ENCODE peak calls at places on chromosome 5, in seven cellular contexts. One of them, this sample, is unnamed.

GRCh38 chr5:78647411-78647818 is 1.2 kb downstream of the LHFPL2 start:
- DNase-seq in neural progenitor cell: peak
- DNase-seq in sigmoid colon: peak
- DNase-seq in tibial artery: no peak
- DNase-seq in transverse colon: peak
- DNase-seq in H9: peak
- DNase-seq in Peyer's patch: peak
- DNase-seq in this sample: peak

GRCh38 chr5:120137582-120137981 is 326.5 kb upstream of the PRR16 start:
- DNase-seq in neural progenitor cell: no peak
- DNase-seq in sigmoid colon: no peak
- DNase-seq in tibial artery: no peak
- DNase-seq in transverse colon: no peak
- DNase-seq in H9: no peak
- DNase-seq in Peyer's patch: no peak
- DNase-seq in this sample: no peak

GRCh38 chr5:113760486-113760885 is 247.0 kb downstream of the YTHDC2 start:
- DNase-seq in neural progenitor cell: no peak
- DNase-seq in sigmoid colon: no peak
- DNase-seq in tibial artery: no peak
- DNase-seq in transverse colon: no peak
- DNase-seq in H9: no peak
- DNase-seq in Peyer's patch: no peak
- DNase-seq in this sample: peak

GRCh38 chr5:155729684-155730059 is 597.3 kb upstream of the SGCD start:
- DNase-seq in neural progenitor cell: peak
- DNase-seq in sigmoid colon: no peak
- DNase-seq in tibial artery: no peak
- DNase-seq in transverse colon: no peak
- DNase-seq in H9: peak
- DNase-seq in Peyer's patch: no peak
- DNase-seq in this sample: no peak

GRCh38 chr5:14097998-14098471 is 45.1 kb upstream of the TRIO start:
- DNase-seq in neural progenitor cell: no peak
- DNase-seq in sigmoid colon: no peak
- DNase-seq in tibial artery: no peak
- DNase-seq in transverse colon: no peak
- DNase-seq in H9: no peak
- DNase-seq in Peyer's patch: no peak
- DNase-seq in this sample: no peak

GRCh38 chr5:179311581-179311980 is 33.7 kb downstream of the ADAMTS2 start:
- DNase-seq in neural progenitor cell: no peak
- DNase-seq in sigmoid colon: peak
- DNase-seq in tibial artery: no peak
- DNase-seq in transverse colon: no peak
- DNase-seq in H9: no peak
- DNase-seq in Peyer's patch: peak
- DNase-seq in this sample: no peak

GRCh38 chr5:138460032-138460693 is 5.1 kb upstream of the EGR1 start:
- DNase-seq in neural progenitor cell: no peak
- DNase-seq in sigmoid colon: no peak
- DNase-seq in tibial artery: no peak
- DNase-seq in transverse colon: no peak
- DNase-seq in H9: no peak
- DNase-seq in Peyer's patch: no peak
- DNase-seq in this sample: no peak

GRCh38 chr5:112077180-112077579 is 320.2 kb upstream of the NREP start:
- DNase-seq in neural progenitor cell: no peak
- DNase-seq in sigmoid colon: no peak
- DNase-seq in tibial artery: no peak
- DNase-seq in transverse colon: no peak
- DNase-seq in H9: no peak
- DNase-seq in Peyer's patch: no peak
- DNase-seq in this sample: no peak

GRCh38 chr5:91382530-91383026 is 539 bp downstream of the ARRDC3 start:
- DNase-seq in neural progenitor cell: peak
- DNase-seq in sigmoid colon: no peak
- DNase-seq in tibial artery: peak
- DNase-seq in transverse colon: peak
- DNase-seq in H9: no peak
- DNase-seq in Peyer's patch: no peak
- DNase-seq in this sample: no peak

GRCh38 chr5:68273717-68274409 is 58.3 kb downstream of the PIK3R1 start:
- DNase-seq in neural progenitor cell: no peak
- DNase-seq in sigmoid colon: no peak
- DNase-seq in tibial artery: no peak
- DNase-seq in transverse colon: no peak
- DNase-seq in H9: no peak
- DNase-seq in Peyer's patch: no peak
- DNase-seq in this sample: no peak

GRCh38 chr5:72814104-72814503 is 2.4 kb upstream of the TNPO1 start:
- DNase-seq in neural progenitor cell: no peak
- DNase-seq in sigmoid colon: no peak
- DNase-seq in tibial artery: no peak
- DNase-seq in transverse colon: no peak
- DNase-seq in H9: no peak
- DNase-seq in Peyer's patch: no peak
- DNase-seq in this sample: no peak

GRCh38 chr5:53303105-53303504 is 177.3 kb upstream of the FST start:
- DNase-seq in neural progenitor cell: no peak
- DNase-seq in sigmoid colon: no peak
- DNase-seq in tibial artery: no peak
- DNase-seq in transverse colon: no peak
- DNase-seq in H9: no peak
- DNase-seq in Peyer's patch: no peak
- DNase-seq in this sample: peak

GRCh38 chr5:55519001-55519400 is 15.8 kb downstream of the PLPP1 start:
- DNase-seq in neural progenitor cell: no peak
- DNase-seq in sigmoid colon: no peak
- DNase-seq in tibial artery: no peak
- DNase-seq in transverse colon: no peak
- DNase-seq in H9: no peak
- DNase-seq in Peyer's patch: no peak
- DNase-seq in this sample: no peak

GRCh38 chr5:157362502-157362901 is 96.6 kb downstream of the CYFIP2 start:
- DNase-seq in neural progenitor cell: no peak
- DNase-seq in sigmoid colon: no peak
- DNase-seq in tibial artery: no peak
- DNase-seq in transverse colon: no peak
- DNase-seq in H9: no peak
- DNase-seq in Peyer's patch: no peak
- DNase-seq in this sample: no peak

GRCh38 chr5:176405656-176406435 is 10.5 kb downstream of the CLTB start:
- DNase-seq in neural progenitor cell: peak
- DNase-seq in sigmoid colon: no peak
- DNase-seq in tibial artery: no peak
- DNase-seq in transverse colon: peak
- DNase-seq in H9: peak
- DNase-seq in Peyer's patch: peak
- DNase-seq in this sample: no peak

GRCh38 chr5:65478336-65478735 is 3.4 kb downstream of the ADAMTS6 start:
- DNase-seq in neural progenitor cell: no peak
- DNase-seq in sigmoid colon: no peak
- DNase-seq in tibial artery: no peak
- DNase-seq in transverse colon: no peak
- DNase-seq in H9: no peak
- DNase-seq in Peyer's patch: no peak
- DNase-seq in this sample: no peak

GRCh38 chr5:10704949-10705621 is 55.9 kb downstream of the DAP start:
- DNase-seq in neural progenitor cell: no peak
- DNase-seq in sigmoid colon: no peak
- DNase-seq in tibial artery: no peak
- DNase-seq in transverse colon: no peak
- DNase-seq in H9: no peak
- DNase-seq in Peyer's patch: no peak
- DNase-seq in this sample: peak

GRCh38 chr5:91222482-91222881 is 160.6 kb downstream of the ARRDC3 start:
- DNase-seq in neural progenitor cell: no peak
- DNase-seq in sigmoid colon: no peak
- DNase-seq in tibial artery: no peak
- DNase-seq in transverse colon: no peak
- DNase-seq in H9: no peak
- DNase-seq in Peyer's patch: no peak
- DNase-seq in this sample: no peak

DNA sequence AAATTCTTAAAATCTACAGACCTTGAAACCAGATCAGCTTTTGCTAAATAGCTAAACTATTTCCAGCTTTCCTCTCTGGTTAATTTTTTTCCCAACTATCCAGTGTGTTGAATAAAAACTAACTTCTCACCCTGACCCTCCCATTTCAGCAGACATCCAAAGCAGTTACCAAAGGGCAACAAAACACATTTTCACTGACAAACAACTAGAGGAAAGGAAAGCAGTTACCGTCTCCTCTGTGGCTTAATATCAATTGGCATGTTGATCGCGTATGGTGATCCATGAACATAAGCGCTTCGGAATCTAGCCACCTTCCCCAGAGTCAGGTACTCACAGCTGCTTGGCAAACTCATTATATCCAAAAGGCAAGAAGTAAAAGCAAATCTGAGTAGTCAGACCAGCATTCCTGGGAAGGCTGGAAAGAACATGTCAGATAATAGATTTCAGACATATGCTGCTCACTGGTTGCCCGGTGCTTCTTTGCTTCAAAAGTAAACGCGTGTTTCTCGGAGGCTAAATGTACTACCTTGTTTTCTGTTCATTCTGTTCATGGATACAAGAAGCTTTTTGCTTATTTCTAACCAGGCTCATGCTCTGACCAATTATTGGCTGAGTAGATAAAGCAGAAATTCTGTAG is 463.3 kb downstream of the PDE4D start:
- DNase-seq in neural progenitor cell: no peak
- DNase-seq in sigmoid colon: no peak
- DNase-seq in tibial artery: no peak
- DNase-seq in transverse colon: no peak
- DNase-seq in H9: no peak
- DNase-seq in Peyer's patch: no peak
- DNase-seq in this sample: no peak
- H3K27ac ChIP-seq in neural progenitor cell: no peak
- H3K27ac ChIP-seq in sigmoid colon: no peak
- H3K27ac ChIP-seq in tibial artery: no peak
- H3K27ac ChIP-seq in transverse colon: no peak
- H3K27ac ChIP-seq in H9: no peak
- H3K27ac ChIP-seq in Peyer's patch: no peak
- H3K27ac ChIP-seq in this sample: no peak

DNA sequence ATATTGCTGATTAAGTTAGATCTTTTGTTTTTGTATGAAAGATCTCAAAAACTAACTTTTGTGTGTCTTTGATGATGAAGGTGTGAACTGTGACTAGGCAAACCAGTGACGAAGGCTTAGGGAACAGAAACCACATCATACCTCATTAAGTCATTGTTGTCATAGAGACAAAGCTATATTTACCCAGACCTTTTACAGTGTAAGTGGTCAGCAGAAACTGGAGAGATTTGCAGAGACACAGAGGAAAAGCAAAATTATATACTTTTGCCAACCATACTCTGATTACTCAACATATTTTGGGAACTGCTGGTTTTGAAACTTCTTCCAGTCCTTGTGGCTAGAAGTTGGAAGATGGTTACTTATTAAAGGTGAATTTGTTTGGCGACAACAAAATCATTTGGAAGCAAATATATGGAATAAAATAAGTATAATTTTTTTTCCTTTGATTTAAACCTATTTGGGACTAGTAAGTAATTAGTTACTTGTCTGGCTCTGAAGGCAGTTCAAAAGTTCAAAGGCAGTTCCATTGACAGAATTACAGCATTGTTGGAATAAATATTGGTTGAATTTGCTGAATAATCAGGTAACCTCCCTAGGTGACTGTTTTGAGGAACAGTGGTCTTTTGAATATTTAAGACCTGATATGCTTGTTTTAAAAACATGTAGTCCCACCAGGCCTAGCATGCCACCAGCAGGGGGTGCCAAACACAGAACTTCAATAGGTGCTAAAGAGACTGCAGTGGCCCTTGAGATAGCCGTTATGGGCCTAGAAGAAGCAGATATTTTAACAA is 103.8 kb downstream of the RPS23 start:
- DNase-seq in neural progenitor cell: peak
- DNase-seq in sigmoid colon: no peak
- DNase-seq in tibial artery: peak
- DNase-seq in transverse colon: peak
- DNase-seq in H9: peak
- DNase-seq in Peyer's patch: peak
- DNase-seq in this sample: peak
- TF ChIP-seq CTCF in neural progenitor cell: peak
- TF ChIP-seq CTCF in sigmoid colon: peak
- TF ChIP-seq CTCF in tibial artery: peak
- TF ChIP-seq CTCF in transverse colon: peak
- TF ChIP-seq CTCF in H9: peak
- TF ChIP-seq CTCF in Peyer's patch: peak
- TF ChIP-seq CTCF in this sample: peak

GRCh38 chr5:25094219-25094618 is 449.4 kb upstream of the CDH10 start:
- DNase-seq in neural progenitor cell: no peak
- DNase-seq in sigmoid colon: no peak
- DNase-seq in tibial artery: no peak
- DNase-seq in transverse colon: no peak
- DNase-seq in H9: no peak
- DNase-seq in Peyer's patch: no peak
- DNase-seq in this sample: no peak

GRCh38 chr5:25095261-25095660 is 450.5 kb upstream of the CDH10 start:
- DNase-seq in neural progenitor cell: no peak
- DNase-seq in sigmoid colon: no peak
- DNase-seq in tibial artery: no peak
- DNase-seq in transverse colon: no peak
- DNase-seq in H9: no peak
- DNase-seq in Peyer's patch: no peak
- DNase-seq in this sample: no peak

GRCh38 chr5:25091917-25092316 is 447.1 kb upstream of the CDH10 start:
- DNase-seq in neural progenitor cell: no peak
- DNase-seq in sigmoid colon: no peak
- DNase-seq in tibial artery: no peak
- DNase-seq in transverse colon: no peak
- DNase-seq in H9: no peak
- DNase-seq in Peyer's patch: no peak
- DNase-seq in this sample: peak

GRCh38 chr5:25090275-25090674 is 445.5 kb upstream of the CDH10 start:
- DNase-seq in neural progenitor cell: no peak
- DNase-seq in sigmoid colon: no peak
- DNase-seq in tibial artery: no peak
- DNase-seq in transverse colon: no peak
- DNase-seq in H9: no peak
- DNase-seq in Peyer's patch: no peak
- DNase-seq in this sample: no peak

DNA sequence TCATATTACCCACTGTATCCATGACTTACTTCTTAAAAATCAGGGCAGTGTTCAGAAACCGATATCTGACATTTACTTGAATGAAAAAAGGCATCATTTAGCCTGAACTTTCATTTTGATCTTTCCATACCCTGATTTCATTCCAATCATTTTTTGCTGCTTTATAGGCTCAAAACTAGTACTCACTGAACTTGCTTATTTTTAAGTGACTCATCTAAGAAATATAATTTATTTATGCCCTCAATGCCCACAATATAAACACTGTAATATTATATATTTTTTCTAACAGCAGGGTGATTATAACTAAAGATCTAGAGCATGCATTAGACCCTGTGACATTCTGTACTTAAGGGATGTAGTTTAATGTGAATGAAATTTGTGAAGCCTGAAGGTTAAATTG is 446.0 kb upstream of the CDH10 start:
- DNase-seq in neural progenitor cell: no peak
- DNase-seq in sigmoid colon: no peak
- DNase-seq in tibial artery: no peak
- DNase-seq in transverse colon: no peak
- DNase-seq in H9: no peak
- DNase-seq in Peyer's patch: no peak
- DNase-seq in this sample: no peak
- H3K27ac ChIP-seq in neural progenitor cell: no peak
- H3K27ac ChIP-seq in sigmoid colon: no peak
- H3K27ac ChIP-seq in tibial artery: no peak
- H3K27ac ChIP-seq in transverse colon: no peak
- H3K27ac ChIP-seq in H9: no peak
- H3K27ac ChIP-seq in Peyer's patch: no peak
- H3K27ac ChIP-seq in this sample: no peak

GRCh38 chr5:137260820-137261541 is 238.1 kb downstream of the SPOCK1 start:
- DNase-seq in neural progenitor cell: peak
- DNase-seq in sigmoid colon: no peak
- DNase-seq in tibial artery: no peak
- DNase-seq in transverse colon: no peak
- DNase-seq in H9: no peak
- DNase-seq in Peyer's patch: no peak
- DNase-seq in this sample: no peak
- TF ChIP-seq CTCF in neural progenitor cell: no peak
- TF ChIP-seq CTCF in sigmoid colon: no peak
- TF ChIP-seq CTCF in tibial artery: no peak
- TF ChIP-seq CTCF in transverse colon: no peak
- TF ChIP-seq CTCF in H9: no peak
- TF ChIP-seq CTCF in Peyer's patch: no peak
- TF ChIP-seq CTCF in this sample: no peak

This sample was measured in RWPE1.